ENCODE peak calls at places on chromosomes 16 and 17, in four cellular contexts. G is breast epithelium, Y is heart left ventricle, A is psoas muscle. E is an unnamed sample.

GRCh38 chr17:17681744-17682292 is 560 bp downstream of the RAI1 start:
- DNase-seq in G (no peak), Y (peak), A (peak), E (no peak)

GRCh38 chr17:50817838-50818237 is 17.5 kb upstream of the WFIKKN2 start:
- DNase-seq in G (no peak), Y (no peak), A (no peak), E (no peak)

GRCh38 chr17:27296427-27296979 is 2.6 kb downstream of the WSB1 start:
- DNase-seq in G (no peak), Y (no peak), A (no peak), E (no peak)

GRCh38 chr17:71176315-71176714 is 944.5 kb upstream of the SOX9 start:
- DNase-seq in G (no peak), Y (no peak), A (no peak), E (no peak)

GRCh38 chr16:626174-626765 is 4.5 kb upstream of the WFIKKN1 start:
- DNase-seq in G (no peak), Y (no peak), A (peak), E (no peak)

GRCh38 chr17:33210240-33210639 is 82.9 kb downstream of the ASIC2 start:
- DNase-seq in G (no peak), Y (no peak), A (no peak), E (no peak)

GRCh38 chr17:77844681-77845080 is 113.8 kb upstream of the TNRC6C start:
- DNase-seq in G (no peak), Y (no peak), A (no peak), E (no peak)

GRCh38 chr16:3099732-3100499 is 822 bp upstream of the ZSCAN10 start:
- DNase-seq in G (peak), Y (peak), A (peak), E (peak)

GRCh38 chr17:2990396-2990795 is 73.0 kb downstream of the OR1D5 start:
- DNase-seq in G (no peak), Y (no peak), A (no peak), E (no peak)

GRCh38 chr16:24367186-24367585 is 111.1 kb downstream of the CACNG3 start:
- DNase-seq in G (no peak), Y (no peak), A (no peak), E (no peak)

GRCh38 chr16:85002099-85002541 is 9.2 kb downstream of the ZDHHC7 start:
- DNase-seq in G (no peak), Y (no peak), A (no peak), E (no peak)

GRCh38 chr17:28416703-28417311 is 10.8 kb upstream of the SLC46A1 start:
- DNase-seq in G (no peak), Y (peak), A (no peak), E (peak)

GRCh38 chr17:62064791-62065563 is at the start of gene MED13:
- DNase-seq in G (peak), Y (peak), A (peak), E (peak)

GRCh38 chr17:55770220-55770870 is 19.5 kb downstream of the PCTP start:
- DNase-seq in G (no peak), Y (no peak), A (no peak), E (no peak)

GRCh38 chr16:10618710-10619209 is 38.4 kb upstream of the EMP2 start:
- DNase-seq in G (no peak), Y (no peak), A (no peak), E (no peak)

GRCh38 chr17:64506201-64506575 is at the start of gene DDX5:
- DNase-seq in G (peak), Y (peak), A (peak), E (peak)

GRCh38 chr16:15950167-15950854 is 895 bp downstream of the ABCC1 start:
- DNase-seq in G (no peak), Y (peak), A (no peak), E (peak)

GRCh38 chr17:61484174-61484573 is 32.0 kb downstream of the TBX4 start:
- DNase-seq in G (no peak), Y (no peak), A (no peak), E (no peak)

GRCh38 chr17:40996829-40997228 is 2.9 kb upstream of the KRTAP3-3 start:
- DNase-seq in G (no peak), Y (no peak), A (no peak), E (no peak)

GRCh38 chr17:13182854-13183253 is 165.0 kb upstream of the ELAC2 start:
- DNase-seq in G (no peak), Y (no peak), A (no peak), E (no peak)

GRCh38 chr16:30697264-30698138 is 1.5 kb upstream of the SRCAP start:
- DNase-seq in G (no peak), Y (no peak), A (no peak), E (no peak)

GRCh38 chr16:20359997-20360396 is 7.5 kb upstream of the UMOD start:
- DNase-seq in G (no peak), Y (no peak), A (no peak), E (no peak)

GRCh38 chr16:67311607-67312449 is 14.7 kb downstream of the KCTD19 start:
- DNase-seq in G (no peak), Y (no peak), A (peak), E (no peak)

GRCh38 chr17:562174-562573 is 152.5 kb downstream of the VPS53 start:
- DNase-seq in G (no peak), Y (peak), A (no peak), E (no peak)

GRCh38 chr16:68368602-68368944 is 57.8 kb downstream of the PRMT7 start:
- DNase-seq in G (no peak), Y (no peak), A (no peak), E (no peak)

DNA sequence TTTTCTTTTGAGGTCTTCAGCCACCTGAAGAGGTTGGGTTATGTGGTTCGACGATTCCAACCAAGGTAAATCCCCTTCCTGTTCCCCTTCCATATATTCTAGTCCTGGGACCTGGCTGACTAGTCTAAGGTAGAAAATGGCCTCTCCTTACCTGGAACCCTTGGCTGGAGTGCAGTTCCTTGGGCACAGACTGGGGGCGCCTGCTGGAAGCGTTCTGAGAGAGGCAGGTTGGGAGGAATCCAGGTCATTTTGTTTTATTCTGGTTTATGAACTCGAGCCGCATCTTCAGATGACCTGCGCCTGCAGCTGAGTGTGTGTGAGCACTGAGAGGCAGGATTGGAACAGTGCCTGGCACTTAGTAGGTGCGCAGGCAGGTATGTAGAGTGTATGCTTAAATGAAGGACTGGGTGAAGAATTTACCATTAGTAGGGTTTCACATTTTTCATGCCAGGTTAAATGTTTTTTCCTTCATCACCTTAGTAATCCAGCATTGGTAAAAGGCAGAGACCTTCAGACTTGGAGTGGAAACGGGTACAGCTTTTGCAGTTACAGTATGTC is 2.7 kb downstream of the TSEN54 start:
- DNase-seq in G (no peak), Y (no peak), A (no peak), E (no peak)
- TF ChIP-seq CTCF in G (no peak), Y (no peak), A (no peak), E (no peak)

GRCh38 chr16:50835358-50836060 is 93.6 kb downstream of the CYLD start:
- DNase-seq in G (no peak), Y (no peak), A (no peak), E (no peak)
- H3K27ac ChIP-seq in G (no peak), Y (no peak), A (no peak), E (no peak)

GRCh38 chr17:1767358-1767757 is 5.5 kb downstream of the SERPINF1 start:
- DNase-seq in G (no peak), Y (no peak), A (peak), E (no peak)
- TF ChIP-seq CTCF in G (no peak), Y (no peak), A (peak), E (no peak)

GRCh38 chr17:15081008-15081407 is 184.1 kb downstream of the PMP22 start:
- DNase-seq in G (no peak), Y (no peak), A (no peak), E (no peak)

GRCh38 chr17:15076991-15077663 is 188.0 kb downstream of the PMP22 start:
- DNase-seq in G (no peak), Y (no peak), A (no peak), E (no peak)
- H3K27ac ChIP-seq in G (no peak), Y (no peak), A (no peak), E (no peak)

DNA sequence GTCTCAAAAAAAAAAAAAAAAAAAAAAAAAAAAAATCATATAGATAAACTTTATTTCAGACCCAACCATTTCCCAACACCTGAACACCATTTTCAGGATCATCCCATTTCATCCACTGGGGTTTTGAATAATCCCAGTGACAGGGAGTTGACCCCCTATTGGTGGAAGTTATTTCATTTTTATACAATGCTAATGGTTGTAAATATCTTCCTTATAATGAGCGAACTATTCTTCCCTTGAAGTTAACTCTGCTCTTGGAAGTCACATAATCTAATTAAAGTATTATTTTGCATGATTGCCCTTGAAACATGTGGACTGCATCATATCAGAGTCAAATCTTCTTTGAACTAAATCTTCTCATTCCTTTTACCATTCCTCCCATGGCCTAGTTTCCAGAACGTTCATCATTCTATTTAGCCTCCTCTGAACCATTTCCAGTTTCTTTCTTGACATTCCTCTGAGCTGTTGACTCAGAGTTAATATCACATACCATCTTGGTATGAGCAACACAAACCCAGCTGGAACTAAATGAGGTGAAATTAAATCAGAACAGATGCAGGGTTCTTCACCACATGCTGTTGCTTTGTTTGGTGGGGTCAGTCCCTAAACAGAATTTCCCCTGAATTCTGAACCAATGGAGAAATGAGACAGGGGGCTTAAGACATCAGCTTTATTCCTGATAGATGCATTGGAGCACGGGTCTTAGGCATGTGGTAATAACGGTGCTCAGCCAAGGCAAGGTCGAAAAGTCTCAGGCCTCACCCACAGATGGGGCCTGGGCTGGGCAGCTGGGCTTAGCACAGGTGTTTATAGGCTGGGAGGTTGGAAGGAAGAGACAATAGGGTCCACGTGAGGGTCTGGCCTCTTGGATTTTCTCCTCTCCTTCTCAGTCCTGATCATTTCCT is 8.9 kb downstream of the HSD17B2 start:
- DNase-seq in G (no peak), Y (no peak), A (no peak), E (no peak)
- TF ChIP-seq CTCF in G (no peak), Y (no peak), A (no peak), E (no peak)

DNA sequence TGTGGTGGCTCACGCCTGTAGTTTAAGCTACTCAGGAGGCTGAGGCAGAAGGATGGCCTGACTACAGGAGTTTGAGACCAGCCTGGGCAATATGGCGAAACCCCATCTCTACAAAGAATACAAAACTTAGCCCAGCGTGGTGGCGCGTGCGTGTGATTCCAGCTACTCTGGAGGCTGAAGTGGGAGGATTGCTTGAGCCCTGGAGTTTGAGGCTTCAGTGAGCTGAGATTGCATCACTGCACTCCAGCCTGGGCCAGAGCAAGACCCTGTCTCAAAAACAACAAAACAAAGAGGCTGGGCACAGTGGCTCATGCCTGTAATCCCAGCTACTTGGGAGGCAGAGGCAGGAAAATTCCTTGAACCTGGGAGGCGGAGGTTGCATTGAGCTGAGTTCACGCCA is 7.0 kb upstream of the CSNK1D start:
- DNase-seq in G (no peak), Y (no peak), A (no peak), E (no peak)
- H3K27ac ChIP-seq in G (no peak), Y (no peak), A (no peak), E (no peak)

GRCh38 chr16:86225905-86226371 is 284.4 kb upstream of the FOXF1 start:
- DNase-seq in G (peak), Y (no peak), A (no peak), E (no peak)

GRCh38 chr16:86222541-86222940 is 287.8 kb upstream of the FOXF1 start:
- DNase-seq in G (peak), Y (no peak), A (no peak), E (no peak)

GRCh38 chr16:86224629-86225028 is 285.7 kb upstream of the FOXF1 start:
- DNase-seq in G (no peak), Y (no peak), A (no peak), E (no peak)

GRCh38 chr16:86222965-86223551 is 287.3 kb upstream of the FOXF1 start:
- DNase-seq in G (no peak), Y (no peak), A (no peak), E (no peak)

DNA sequence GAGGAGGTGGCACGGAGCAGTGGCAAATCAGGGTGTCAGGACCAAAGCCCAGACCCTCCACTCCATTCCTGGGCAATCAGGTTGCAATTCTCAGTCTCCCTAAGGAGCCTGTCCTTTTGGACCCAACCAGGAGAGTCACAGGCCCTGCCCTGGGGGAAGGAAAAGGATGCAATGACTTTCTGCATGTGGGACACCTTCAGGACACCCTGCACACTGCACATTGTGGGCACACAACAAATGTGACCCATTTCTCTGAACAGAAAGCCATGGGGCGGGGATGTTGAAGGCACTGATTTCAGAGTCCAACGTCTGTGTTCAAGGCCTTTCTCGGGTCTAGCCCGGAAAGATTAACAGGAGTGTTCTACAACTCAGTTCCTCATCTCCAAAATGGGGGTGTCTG is 286.2 kb upstream of the FOXF1 start:
- DNase-seq in G (peak), Y (no peak), A (no peak), E (no peak)
- TF ChIP-seq CTCF in G (no peak), Y (no peak), A (no peak), E (no peak)

E was measured in lung.